ENCODE peak calls at places on chromosomes 12 and 14, in six cellular contexts. One of them, this sample, is unnamed. For H3K9me3, the result is how much of the 10 kb centered on the place peaks cover.

GRCh38 chr12:104057771-104058197 is 6.5 kb upstream of the HCFC2 start:
- DNase-seq in WERI-Rb-1: peak
- DNase-seq in CD8-positive, alpha-beta T cell: no peak
- DNase-seq in mesenchymal stem cell: peak
- DNase-seq in suprapubic skin: no peak
- DNase-seq in left ventricle myocardium inferior: no peak
- DNase-seq in this sample: no peak

GRCh38 chr14:42269234-42269633 is 662.6 kb downstream of the LRFN5 start:
- DNase-seq in WERI-Rb-1: no peak
- DNase-seq in CD8-positive, alpha-beta T cell: no peak
- DNase-seq in mesenchymal stem cell: no peak
- DNase-seq in suprapubic skin: no peak
- DNase-seq in left ventricle myocardium inferior: no peak
- DNase-seq in this sample: no peak

GRCh38 chr12:42887657-42888056 is 298.1 kb upstream of the PRICKLE1 start:
- DNase-seq in WERI-Rb-1: no peak
- DNase-seq in CD8-positive, alpha-beta T cell: no peak
- DNase-seq in mesenchymal stem cell: no peak
- DNase-seq in suprapubic skin: no peak
- DNase-seq in left ventricle myocardium inferior: no peak
- DNase-seq in this sample: no peak

GRCh38 chr12:104201238-104202001 is 14.2 kb upstream of the TXNRD1 start:
- DNase-seq in WERI-Rb-1: peak
- DNase-seq in CD8-positive, alpha-beta T cell: peak
- DNase-seq in mesenchymal stem cell: peak
- DNase-seq in suprapubic skin: no peak
- DNase-seq in left ventricle myocardium inferior: no peak
- DNase-seq in this sample: peak

GRCh38 chr12:52971701-52972329 is 22.9 kb downstream of the KRT18 start:
- DNase-seq in WERI-Rb-1: no peak
- DNase-seq in CD8-positive, alpha-beta T cell: no peak
- DNase-seq in mesenchymal stem cell: peak
- DNase-seq in suprapubic skin: no peak
- DNase-seq in left ventricle myocardium inferior: no peak
- DNase-seq in this sample: no peak

GRCh38 chr14:64465208-64465821 is at the start of gene AKAP5:
- DNase-seq in WERI-Rb-1: peak
- DNase-seq in CD8-positive, alpha-beta T cell: peak
- DNase-seq in mesenchymal stem cell: peak
- DNase-seq in suprapubic skin: no peak
- DNase-seq in left ventricle myocardium inferior: peak
- DNase-seq in this sample: peak

GRCh38 chr12:64747681-64748080 is 11.5 kb downstream of the GNS start:
- DNase-seq in WERI-Rb-1: no peak
- DNase-seq in CD8-positive, alpha-beta T cell: no peak
- DNase-seq in mesenchymal stem cell: no peak
- DNase-seq in suprapubic skin: no peak
- DNase-seq in left ventricle myocardium inferior: no peak
- DNase-seq in this sample: no peak

GRCh38 chr12:27143676-27144075 is 61.3 kb upstream of the C12orf71 start:
- DNase-seq in WERI-Rb-1: no peak
- DNase-seq in CD8-positive, alpha-beta T cell: no peak
- DNase-seq in mesenchymal stem cell: no peak
- DNase-seq in suprapubic skin: no peak
- DNase-seq in left ventricle myocardium inferior: no peak
- DNase-seq in this sample: no peak

GRCh38 chr12:92905258-92905810 is 23.8 kb downstream of the EEA1 start:
- DNase-seq in WERI-Rb-1: no peak
- DNase-seq in CD8-positive, alpha-beta T cell: no peak
- DNase-seq in mesenchymal stem cell: no peak
- DNase-seq in suprapubic skin: no peak
- DNase-seq in left ventricle myocardium inferior: no peak
- DNase-seq in this sample: no peak

GRCh38 chr14:54784060-54784459 is 118.6 kb downstream of the GCH1 start:
- DNase-seq in WERI-Rb-1: no peak
- DNase-seq in CD8-positive, alpha-beta T cell: no peak
- DNase-seq in mesenchymal stem cell: no peak
- DNase-seq in suprapubic skin: no peak
- DNase-seq in left ventricle myocardium inferior: peak
- DNase-seq in this sample: no peak

GRCh38 chr12:18224745-18225144 is 36.6 kb upstream of the PIK3C2G start:
- DNase-seq in WERI-Rb-1: peak
- DNase-seq in CD8-positive, alpha-beta T cell: no peak
- DNase-seq in mesenchymal stem cell: peak
- DNase-seq in suprapubic skin: no peak
- DNase-seq in left ventricle myocardium inferior: no peak
- DNase-seq in this sample: no peak

GRCh38 chr12:124592050-124592449 is 24.6 kb upstream of the NCOR2 start:
- DNase-seq in WERI-Rb-1: no peak
- DNase-seq in CD8-positive, alpha-beta T cell: no peak
- DNase-seq in mesenchymal stem cell: peak
- DNase-seq in suprapubic skin: no peak
- DNase-seq in left ventricle myocardium inferior: no peak
- DNase-seq in this sample: no peak

GRCh38 chr12:63967358-63967757 is 122.9 kb downstream of the SRGAP1 start:
- DNase-seq in WERI-Rb-1: no peak
- DNase-seq in CD8-positive, alpha-beta T cell: no peak
- DNase-seq in mesenchymal stem cell: no peak
- DNase-seq in suprapubic skin: no peak
- DNase-seq in left ventricle myocardium inferior: no peak
- DNase-seq in this sample: no peak

GRCh38 chr14:99679543-99679942 is 4.6 kb upstream of the CYP46A1 start:
- DNase-seq in WERI-Rb-1: peak
- DNase-seq in CD8-positive, alpha-beta T cell: no peak
- DNase-seq in mesenchymal stem cell: no peak
- DNase-seq in suprapubic skin: no peak
- DNase-seq in left ventricle myocardium inferior: no peak
- DNase-seq in this sample: no peak

GRCh38 chr14:101114726-101115481 is 211.4 kb upstream of the RTL1 start:
- DNase-seq in WERI-Rb-1: no peak
- DNase-seq in CD8-positive, alpha-beta T cell: no peak
- DNase-seq in mesenchymal stem cell: no peak
- DNase-seq in suprapubic skin: peak
- DNase-seq in left ventricle myocardium inferior: no peak
- DNase-seq in this sample: no peak

GRCh38 chr12:42589465-42590323 is at the start of gene PRICKLE1:
- DNase-seq in WERI-Rb-1: peak
- DNase-seq in CD8-positive, alpha-beta T cell: no peak
- DNase-seq in mesenchymal stem cell: peak
- DNase-seq in suprapubic skin: no peak
- DNase-seq in left ventricle myocardium inferior: peak
- DNase-seq in this sample: no peak

GRCh38 chr14:103097244-103097993 is 2.9 kb downstream of the EXOC3L4 start:
- DNase-seq in WERI-Rb-1: no peak
- DNase-seq in CD8-positive, alpha-beta T cell: no peak
- DNase-seq in mesenchymal stem cell: no peak
- DNase-seq in suprapubic skin: no peak
- DNase-seq in left ventricle myocardium inferior: no peak
- DNase-seq in this sample: no peak

GRCh38 chr12:92547906-92548305 is 154.9 kb upstream of the PLEKHG7 start:
- DNase-seq in WERI-Rb-1: no peak
- DNase-seq in CD8-positive, alpha-beta T cell: no peak
- DNase-seq in mesenchymal stem cell: peak
- DNase-seq in suprapubic skin: no peak
- DNase-seq in left ventricle myocardium inferior: no peak
- DNase-seq in this sample: no peak

GRCh38 chr12:91507754-91508153 is 325.1 kb upstream of the DCN start:
- DNase-seq in WERI-Rb-1: no peak
- DNase-seq in CD8-positive, alpha-beta T cell: no peak
- DNase-seq in mesenchymal stem cell: peak
- DNase-seq in suprapubic skin: no peak
- DNase-seq in left ventricle myocardium inferior: no peak
- DNase-seq in this sample: no peak

GRCh38 chr12:19971396-19971802 is 396.9 kb upstream of the PDE3A start:
- DNase-seq in WERI-Rb-1: no peak
- DNase-seq in CD8-positive, alpha-beta T cell: no peak
- DNase-seq in mesenchymal stem cell: peak
- DNase-seq in suprapubic skin: no peak
- DNase-seq in left ventricle myocardium inferior: no peak
- DNase-seq in this sample: no peak

GRCh38 chr12:53287741-53288216 is 7.6 kb upstream of the PFDN5 start:
- DNase-seq in WERI-Rb-1: peak
- DNase-seq in CD8-positive, alpha-beta T cell: peak
- DNase-seq in mesenchymal stem cell: peak
- DNase-seq in suprapubic skin: no peak
- DNase-seq in left ventricle myocardium inferior: peak
- DNase-seq in this sample: peak

GRCh38 chr12:53564941-53565340 is 57.7 kb upstream of the NPFF start:
- DNase-seq in WERI-Rb-1: no peak
- DNase-seq in CD8-positive, alpha-beta T cell: no peak
- DNase-seq in mesenchymal stem cell: peak
- DNase-seq in suprapubic skin: no peak
- DNase-seq in left ventricle myocardium inferior: no peak
- DNase-seq in this sample: no peak

GRCh38 chr12:124562018-124562795 is 5.2 kb downstream of the NCOR2 start:
- DNase-seq in WERI-Rb-1: no peak
- DNase-seq in CD8-positive, alpha-beta T cell: no peak
- DNase-seq in mesenchymal stem cell: no peak
- DNase-seq in suprapubic skin: no peak
- DNase-seq in left ventricle myocardium inferior: no peak
- DNase-seq in this sample: no peak

GRCh38 chr12:54370218-54370730 is 6.0 kb upstream of the GPR84 start:
- DNase-seq in WERI-Rb-1: peak
- DNase-seq in CD8-positive, alpha-beta T cell: peak
- DNase-seq in mesenchymal stem cell: peak
- DNase-seq in suprapubic skin: peak
- DNase-seq in left ventricle myocardium inferior: peak
- DNase-seq in this sample: no peak

GRCh38 chr12:52155048-52155868 is 36.6 kb downstream of the KRT80 start:
- DNase-seq in WERI-Rb-1: no peak
- DNase-seq in CD8-positive, alpha-beta T cell: peak
- DNase-seq in mesenchymal stem cell: peak
- DNase-seq in suprapubic skin: no peak
- DNase-seq in left ventricle myocardium inferior: no peak
- DNase-seq in this sample: peak

GRCh38 chr12:132342322-132342721 is 12.9 kb upstream of the GALNT9 start:
- DNase-seq in WERI-Rb-1: peak
- DNase-seq in CD8-positive, alpha-beta T cell: no peak
- DNase-seq in mesenchymal stem cell: no peak
- DNase-seq in suprapubic skin: no peak
- DNase-seq in left ventricle myocardium inferior: no peak
- DNase-seq in this sample: no peak

GRCh38 chr12:31507966-31508365 is 83.0 kb downstream of the DENND5B start:
- DNase-seq in WERI-Rb-1: no peak
- DNase-seq in CD8-positive, alpha-beta T cell: no peak
- DNase-seq in mesenchymal stem cell: peak
- DNase-seq in suprapubic skin: no peak
- DNase-seq in left ventricle myocardium inferior: no peak
- DNase-seq in this sample: no peak

GRCh38 chr14:72254940-72255472 is 322.8 kb downstream of the RGS6 start:
- DNase-seq in WERI-Rb-1: no peak
- DNase-seq in CD8-positive, alpha-beta T cell: no peak
- DNase-seq in mesenchymal stem cell: no peak
- DNase-seq in suprapubic skin: no peak
- DNase-seq in left ventricle myocardium inferior: no peak
- DNase-seq in this sample: no peak

GRCh38 chr14:99164712-99165111 is 107.3 kb downstream of the BCL11B start:
- DNase-seq in WERI-Rb-1: no peak
- DNase-seq in CD8-positive, alpha-beta T cell: no peak
- DNase-seq in mesenchymal stem cell: no peak
- DNase-seq in suprapubic skin: no peak
- DNase-seq in left ventricle myocardium inferior: no peak
- DNase-seq in this sample: no peak

GRCh38 chr14:95250936-95251335 is 68.8 kb downstream of the CLMN start:
- DNase-seq in WERI-Rb-1: no peak
- DNase-seq in CD8-positive, alpha-beta T cell: no peak
- DNase-seq in mesenchymal stem cell: no peak
- DNase-seq in suprapubic skin: peak
- DNase-seq in left ventricle myocardium inferior: no peak
- DNase-seq in this sample: no peak

DNA sequence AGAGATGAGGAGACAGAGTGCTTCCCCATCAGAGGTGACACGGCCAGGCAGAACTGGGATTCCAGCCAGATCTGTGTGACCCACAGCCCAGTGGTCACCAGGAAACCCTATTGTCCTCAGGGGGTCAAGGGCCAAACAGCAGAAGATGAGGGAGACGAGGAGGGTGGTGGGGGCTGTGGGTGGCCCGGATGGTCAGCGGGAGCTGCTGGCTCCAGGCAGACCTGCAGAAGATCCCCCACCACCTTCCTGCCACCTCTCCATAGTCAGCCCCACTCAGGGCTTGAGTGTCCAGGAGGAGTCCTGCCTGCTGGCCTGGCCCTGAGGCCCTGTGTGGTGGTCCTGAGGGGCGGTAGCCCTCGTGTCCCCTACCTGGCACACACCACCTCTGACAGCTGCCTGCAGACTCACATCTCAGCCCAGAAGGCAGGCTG is 136.8 kb downstream of the CALM1 start:
- DNase-seq in WERI-Rb-1: no peak
- DNase-seq in CD8-positive, alpha-beta T cell: no peak
- DNase-seq in mesenchymal stem cell: no peak
- DNase-seq in suprapubic skin: no peak
- DNase-seq in left ventricle myocardium inferior: no peak
- DNase-seq in this sample: no peak
- H3K27ac ChIP-seq in WERI-Rb-1: no peak
- H3K27ac ChIP-seq in CD8-positive, alpha-beta T cell: no peak
- H3K27ac ChIP-seq in mesenchymal stem cell: no peak
- H3K27ac ChIP-seq in suprapubic skin: no peak
- H3K27ac ChIP-seq in left ventricle myocardium inferior: peak
- H3K27ac ChIP-seq in this sample: no peak

GRCh38 chr12:75481774-75482173 is 1.2 kb downstream of the GLIPR1 start:
- DNase-seq in WERI-Rb-1: no peak
- DNase-seq in CD8-positive, alpha-beta T cell: no peak
- DNase-seq in mesenchymal stem cell: peak
- DNase-seq in suprapubic skin: no peak
- DNase-seq in left ventricle myocardium inferior: no peak
- DNase-seq in this sample: no peak
- H3K4me3 ChIP-seq in WERI-Rb-1: no peak
- H3K4me3 ChIP-seq in CD8-positive, alpha-beta T cell: peak
- H3K4me3 ChIP-seq in mesenchymal stem cell: peak
- H3K4me3 ChIP-seq in suprapubic skin: peak
- H3K4me3 ChIP-seq in left ventricle myocardium inferior: peak
- H3K4me3 ChIP-seq in this sample: peak

GRCh38 chr12:8956073-8956472 is 6.6 kb upstream of the M6PR start:
- DNase-seq in WERI-Rb-1: no peak
- DNase-seq in CD8-positive, alpha-beta T cell: no peak
- DNase-seq in mesenchymal stem cell: no peak
- DNase-seq in suprapubic skin: no peak
- DNase-seq in left ventricle myocardium inferior: no peak
- DNase-seq in this sample: no peak
- H3K9me3 ChIP-seq in WERI-Rb-1: under half
- H3K9me3 ChIP-seq in CD8-positive, alpha-beta T cell: under half
- H3K9me3 ChIP-seq in mesenchymal stem cell: under half
- H3K9me3 ChIP-seq in suprapubic skin: under half
- H3K9me3 ChIP-seq in left ventricle myocardium inferior: under half
- H3K9me3 ChIP-seq in this sample: under half

DNA sequence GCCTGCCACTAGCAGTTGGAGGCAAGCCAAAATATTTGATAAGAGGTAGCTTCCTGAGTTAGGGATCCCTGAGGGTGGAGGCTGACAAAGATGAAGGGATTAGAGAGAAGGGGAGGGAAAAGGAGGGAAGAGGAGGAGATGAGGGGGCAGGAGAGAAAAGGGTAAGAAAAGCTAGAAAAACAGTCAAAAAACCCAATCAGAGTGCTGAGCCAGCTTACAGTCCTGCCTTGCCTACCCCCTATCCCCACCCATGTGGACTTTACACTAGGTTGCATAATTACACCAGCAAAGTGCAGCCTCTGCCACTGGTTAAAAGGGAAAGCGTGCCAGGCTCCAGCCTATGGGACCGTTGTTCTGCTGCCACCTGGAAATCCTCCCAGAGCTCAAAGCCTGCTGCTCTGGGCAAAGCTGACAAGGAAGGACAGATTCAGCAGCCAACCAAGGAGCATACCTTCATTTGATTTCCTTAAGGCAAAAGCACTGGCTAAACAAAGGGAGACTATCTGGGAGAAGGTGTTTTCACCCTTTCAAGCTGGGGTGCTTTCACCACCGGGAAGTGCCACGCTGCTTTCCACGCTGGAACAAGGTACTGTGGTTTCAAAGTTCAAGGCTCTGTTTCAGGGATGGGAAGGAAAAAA is 3.9 kb upstream of the NUMB start:
- DNase-seq in WERI-Rb-1: peak
- DNase-seq in CD8-positive, alpha-beta T cell: no peak
- DNase-seq in mesenchymal stem cell: peak
- DNase-seq in suprapubic skin: no peak
- DNase-seq in left ventricle myocardium inferior: peak
- DNase-seq in this sample: no peak
- H3K27ac ChIP-seq in WERI-Rb-1: peak
- H3K27ac ChIP-seq in CD8-positive, alpha-beta T cell: no peak
- H3K27ac ChIP-seq in mesenchymal stem cell: no peak
- H3K27ac ChIP-seq in suprapubic skin: peak
- H3K27ac ChIP-seq in left ventricle myocardium inferior: peak
- H3K27ac ChIP-seq in this sample: no peak

This sample was measured in CD8-positive, alpha-beta memory T cell.